ENCODE peak calls at places on chromosomes 5 and 9, in four cellular contexts. N, H, C and V are unnamed samples.
A peak's percentile ranks its signal among the peaks of the same experiment; 100 is the strongest.

GRCh38 chr5:76622973-76623596 is at the start of gene F2RL2:
- DNase-seq in C (peak; percentile 29), H (peak; percentile 93), N (no peak), V (no peak)

GRCh38 chr5:99639905-99640304 is 711.1 kb upstream of the CHD1 start:
- DNase-seq in H (no peak), N (no peak), C (no peak), V (no peak)

GRCh38 chr9:91995000-91995399 is 45.0 kb upstream of the ROR2 start:
- DNase-seq in C (no peak), H (no peak), N (no peak), V (peak; percentile 20)

GRCh38 chr9:86741311-86742215 is 205.7 kb downstream of the GAS1 start:
- DNase-seq in H (peak; percentile 68), N (no peak), C (peak; percentile 50), V (no peak)

GRCh38 chr9:126052791-126053190 is 273.8 kb upstream of the MVB12B start:
- DNase-seq in N (no peak), H (no peak), C (no peak), V (no peak)

GRCh38 chr5:151384106-151384505 is 36.7 kb upstream of the SLC36A2 start:
- DNase-seq in N (no peak), C (no peak), H (peak; percentile 5), V (peak; percentile 53)

GRCh38 chr9:112103405-112103804 is 71.7 kb downstream of the SUSD1 start:
- DNase-seq in C (no peak), H (no peak), N (no peak), V (no peak)

GRCh38 chr5:55304584-55304983 is 2.9 kb downstream of the DHX29 start:
- DNase-seq in H (no peak), N (no peak), C (no peak), V (peak; percentile 71)

GRCh38 chr9:36193049-36193448 is 2.3 kb downstream of the CLTA start:
- DNase-seq in H (peak; percentile 17), N (no peak), C (no peak), V (no peak)

GRCh38 chr5:56550227-56550626 is 265.1 kb upstream of the MAP3K1 start:
- DNase-seq in N (no peak), H (no peak), C (no peak), V (peak; percentile 7)

GRCh38 chr5:138386290-138386689 is 33.8 kb downstream of the KDM3B start:
- DNase-seq in H (no peak), N (no peak), C (no peak), V (no peak)
- TF ChIP-seq POLR2A in H (no peak), N (no peak), C (no peak), V (no peak)

GRCh38 chr9:97502222-97502983 is 937 bp downstream of the TMOD1 start:
- DNase-seq in H (no peak), N (peak; percentile 45), C (peak; percentile 57), V (peak; percentile 80)
- TF ChIP-seq POLR2A in H (no peak), N (no peak), C (no peak), V (peak; percentile 15)

GRCh38 chr5:173057062-173057924 is 1.1 kb downstream of the CREBRF start:
- DNase-seq in C (peak; percentile 100), N (peak; percentile 93), H (peak; percentile 97), V (peak; percentile 99)
- TF ChIP-seq POLR2A in C (peak; percentile 59), N (peak; percentile 77), H (peak; percentile 38), V (peak; percentile 48)

GRCh38 chr5:2254404-2254803 is 371.7 kb upstream of the IRX4 start:
- DNase-seq in N (no peak), C (no peak), H (no peak), V (no peak)
- TF ChIP-seq POLR2A in N (no peak), C (no peak), H (no peak), V (no peak)

GRCh38 chr5:69414885-69415583 is at the start of gene MARVELD2:
- DNase-seq in N (peak; percentile 58), C (peak; percentile 70), H (peak; percentile 6), V (peak; percentile 83)
- TF ChIP-seq POLR2A in N (no peak), C (no peak), H (no peak), V (no peak)

GRCh38 chr9:120729796-120730195 is 15.5 kb upstream of the MEGF9 start:
- DNase-seq in C (no peak), N (no peak), H (no peak), V (peak; percentile 12)

GRCh38 chr9:120735009-120735408 is 20.7 kb upstream of the MEGF9 start:
- DNase-seq in C (no peak), N (no peak), H (no peak), V (no peak)

GRCh38 chr9:120733190-120733589 is 18.9 kb upstream of the MEGF9 start:
- DNase-seq in C (no peak), H (peak; percentile 80), N (no peak), V (no peak)

GRCh38 chr9:120734607-120735006 is 20.3 kb upstream of the MEGF9 start:
- DNase-seq in N (no peak), H (no peak), C (no peak), V (no peak)

GRCh38 chr9:120730661-120731514 is 16.6 kb upstream of the MEGF9 start:
- DNase-seq in N (no peak), H (peak; percentile 96), C (peak; percentile 62), V (no peak)
- TF ChIP-seq POLR2A in N (no peak), H (no peak), C (no peak), V (no peak)

GRCh38 chr9:6680797-6681146 is 35.2 kb upstream of the GLDC start:
- DNase-seq in N (peak; percentile 46), H (peak; percentile 40), C (peak; percentile 72), V (peak; percentile 87)
- TF ChIP-seq POLR2A in N (no peak), H (no peak), C (no peak), V (no peak)

GRCh38 chr9:94165592-94166236 is 81.5 kb downstream of the PTPDC1 start:
- DNase-seq in N (peak; percentile 97), C (peak; percentile 99), H (peak; percentile 99), V (peak; percentile 99)
- TF ChIP-seq POLR2A in N (no peak), C (no peak), H (no peak), V (no peak)

GRCh38 chr9:127122176-127123151 is at the start of gene ANGPTL2:
- DNase-seq in C (peak; percentile 94), H (peak; percentile 95), N (no peak), V (no peak)
- TF ChIP-seq POLR2A in C (peak; percentile 88), H (peak; percentile 94), N (no peak), V (no peak)